ENCODE peak calls at places on chromosomes 2 and 18, in ten cellular contexts. V is tibial artery, O is lower lobe of right lung, P is brain microvascular endothelial cell, S is mesothelial cell of epicardium, G is cardiac fibroblast, C is Calu3, J is transverse colon, T is foreskin fibroblast, M is fibroblast of pulmonary artery. I is an unnamed sample.
A peak's percentile ranks its signal among the peaks of the same experiment; 100 is the strongest.

GRCh38 chr2:48218169-48218568 is 311.8 kb upstream of the STON1 start:
- DNase-seq in V (no peak), O (no peak), P (no peak), S (no peak), G (no peak), C (no peak), J (no peak), T (no peak), M (peak; percentile 3), I (no peak)

GRCh38 chr18:49258938-49259337 is 201.5 kb downstream of the DYM start:
- DNase-seq in V (no peak), O (no peak), P (no peak), S (no peak), G (no peak), C (no peak), J (no peak), T (no peak), M (no peak), I (no peak)

GRCh38 chr18:21571763-21572162 is 28.7 kb downstream of the ESCO1 start:
- DNase-seq in V (no peak), O (no peak), P (no peak), S (no peak), G (no peak), C (no peak), J (no peak), T (no peak), M (peak; percentile 2), I (no peak)

GRCh38 chr2:200367155-200367554 is 60.7 kb downstream of the SPATS2L start:
- DNase-seq in V (no peak), O (no peak), P (no peak), S (no peak), G (peak; percentile 43), C (no peak), J (no peak), T (peak; percentile 81), M (peak; percentile 38), I (no peak)

GRCh38 chr18:79506191-79507075 is 110.7 kb downstream of the NFATC1 start:
- DNase-seq in V (peak; percentile 70), O (peak; percentile 45), P (no peak), S (no peak), G (peak; percentile 50), C (no peak), J (peak; percentile 11), T (no peak), M (peak; percentile 77), I (no peak)

GRCh38 chr2:207960090-207960489 is 65.2 kb downstream of the PLEKHM3 start:
- DNase-seq in V (no peak), O (no peak), P (no peak), S (no peak), G (no peak), C (no peak), J (no peak), T (no peak), M (no peak), I (peak; percentile 14)

GRCh38 chr2:226680674-226681073 is 118.9 kb downstream of the IRS1 start:
- DNase-seq in V (no peak), O (no peak), P (no peak), S (no peak), G (no peak), C (no peak), J (no peak), T (no peak), M (no peak), I (no peak)

GRCh38 chr18:57353137-57353939 is 981 bp downstream of the ST8SIA3 start:
- DNase-seq in V (no peak), O (no peak), P (no peak), S (no peak), G (no peak), C (no peak), J (no peak), T (no peak), M (no peak), I (peak; percentile 87)

GRCh38 chr2:43165378-43166025 is 60.9 kb downstream of the ZFP36L2 start:
- DNase-seq in V (no peak), O (no peak), P (no peak), S (no peak), G (no peak), C (no peak), J (no peak), T (no peak), M (no peak), I (no peak)
- TF ChIP-seq CTCF in V (no peak), O (no peak), P (peak; percentile 36), S (peak; percentile 28), G (peak; percentile 4), C (no peak), J (no peak), T (peak; percentile 3), M (no peak), I (peak; percentile 43)

GRCh38 chr18:31679133-31679731 is 5.1 kb downstream of the B4GALT6 start:
- DNase-seq in V (no peak), O (no peak), P (peak; percentile 43), S (no peak), G (peak; percentile 85), C (no peak), J (no peak), T (peak; percentile 9), M (peak; percentile 82), I (no peak)

GRCh38 chr18:31678425-31678824 is 6.0 kb downstream of the B4GALT6 start:
- DNase-seq in V (no peak), O (no peak), P (no peak), S (no peak), G (no peak), C (no peak), J (no peak), T (no peak), M (no peak), I (no peak)

GRCh38 chr18:31679806-31680793 is 4.3 kb downstream of the B4GALT6 start:
- DNase-seq in V (no peak), O (no peak), P (no peak), S (no peak), G (peak; percentile 35), C (peak; percentile 19), J (no peak), T (no peak), M (peak; percentile 48), I (no peak)

GRCh38 chr18:31683106-31683505 is 1.3 kb downstream of the B4GALT6 start:
- DNase-seq in V (no peak), O (no peak), P (no peak), S (no peak), G (no peak), C (no peak), J (no peak), T (no peak), M (no peak), I (no peak)

DNA sequence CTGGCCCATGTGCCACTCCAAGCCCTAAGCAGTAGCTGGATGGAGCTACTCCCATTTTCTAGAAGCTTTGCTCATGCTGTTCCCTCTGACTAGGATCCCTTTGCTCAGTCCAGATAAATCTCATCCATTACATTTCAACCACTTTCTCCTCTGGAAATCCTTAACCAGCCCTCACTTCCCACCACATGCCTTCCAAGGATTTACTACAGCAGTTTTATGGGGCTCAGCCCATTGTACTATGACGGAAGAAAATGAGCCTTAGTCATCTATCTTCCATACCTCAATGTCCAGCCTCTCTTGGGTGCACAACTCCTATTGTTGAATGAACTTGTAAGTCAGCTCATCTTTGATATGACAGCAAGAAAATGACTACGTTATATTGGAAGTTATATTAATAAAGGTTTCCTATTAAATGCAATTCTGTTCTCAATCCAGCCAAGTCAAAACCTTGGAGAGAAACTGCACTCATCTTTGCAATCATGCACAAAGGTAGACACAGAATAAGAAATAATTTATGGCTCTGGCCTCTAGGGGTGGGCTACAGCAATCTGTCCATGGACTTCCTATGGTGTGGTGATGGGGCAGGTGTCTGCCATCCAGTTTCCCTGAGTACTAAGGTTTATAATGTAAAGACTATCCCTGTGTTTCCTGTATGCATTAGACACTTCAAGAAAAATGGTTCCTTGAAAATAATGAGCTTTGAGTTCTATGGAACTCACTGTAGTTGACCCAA is 3.4 kb downstream of the B4GALT6 start:
- DNase-seq in V (no peak), O (no peak), P (no peak), S (no peak), G (peak; percentile 48), C (no peak), J (no peak), T (no peak), M (peak; percentile 57), I (peak; percentile 10)
- TF ChIP-seq CTCF in V (no peak), O (no peak), P (peak; percentile 39), S (peak; percentile 5), G (peak; percentile 9), C (no peak), J (peak; percentile 19), T (no peak), M (peak; percentile 33), I (peak; percentile 47)

DNA sequence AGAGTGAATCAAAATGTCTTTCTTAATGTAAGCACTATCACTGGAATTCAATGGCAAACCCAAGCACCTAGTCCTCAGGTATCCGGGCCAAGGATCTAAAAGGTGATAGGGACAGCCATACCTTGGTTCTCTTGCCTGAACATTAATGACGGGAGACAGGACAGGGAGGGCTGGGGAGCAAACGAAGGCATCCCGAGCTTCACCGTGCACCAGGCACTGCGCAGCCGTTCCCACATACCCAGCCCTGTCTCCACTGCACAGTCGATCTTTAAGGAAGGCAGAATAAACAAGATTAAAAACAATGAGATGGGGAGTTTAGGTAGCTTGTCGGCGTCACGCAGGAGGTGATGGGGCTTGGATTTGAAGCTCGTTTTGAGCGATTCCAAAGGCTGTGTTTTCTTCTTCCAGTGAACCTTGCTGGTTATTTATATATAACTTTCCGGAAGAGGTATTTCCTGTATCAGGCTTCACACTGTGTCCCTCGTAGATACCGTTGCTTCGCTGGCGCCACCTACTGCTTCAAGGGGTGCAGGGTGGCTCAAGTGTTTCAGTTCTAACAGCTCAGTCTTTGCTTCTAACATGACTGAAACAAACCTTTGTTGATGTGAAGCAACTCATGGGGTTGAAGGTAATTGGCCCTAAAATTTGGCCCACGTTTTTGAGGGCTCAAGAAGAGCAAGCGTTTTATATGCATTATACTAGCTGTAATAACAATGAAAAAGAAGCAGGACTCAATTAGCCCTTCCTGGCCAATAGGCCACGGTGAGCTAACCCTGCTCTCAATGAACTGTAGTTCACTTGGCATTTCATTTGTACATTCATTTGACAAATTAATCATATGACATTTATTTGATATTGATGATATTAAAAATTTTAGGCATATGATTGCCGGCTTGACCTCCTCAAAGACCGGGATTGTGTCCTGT is 77.4 kb downstream of the DCDC2C start:
- DNase-seq in V (no peak), O (peak; percentile 65), P (peak; percentile 75), S (no peak), G (peak; percentile 45), C (peak; percentile 58), J (peak; percentile 36), T (no peak), M (peak; percentile 41), I (peak; percentile 78)
- TF ChIP-seq CTCF in V (peak; percentile 26), O (peak; percentile 65), P (peak; percentile 90), S (peak; percentile 42), G (peak; percentile 50), C (no peak), J (peak; percentile 28), T (peak; percentile 53), M (peak; percentile 50), I (peak; percentile 98)

DNA sequence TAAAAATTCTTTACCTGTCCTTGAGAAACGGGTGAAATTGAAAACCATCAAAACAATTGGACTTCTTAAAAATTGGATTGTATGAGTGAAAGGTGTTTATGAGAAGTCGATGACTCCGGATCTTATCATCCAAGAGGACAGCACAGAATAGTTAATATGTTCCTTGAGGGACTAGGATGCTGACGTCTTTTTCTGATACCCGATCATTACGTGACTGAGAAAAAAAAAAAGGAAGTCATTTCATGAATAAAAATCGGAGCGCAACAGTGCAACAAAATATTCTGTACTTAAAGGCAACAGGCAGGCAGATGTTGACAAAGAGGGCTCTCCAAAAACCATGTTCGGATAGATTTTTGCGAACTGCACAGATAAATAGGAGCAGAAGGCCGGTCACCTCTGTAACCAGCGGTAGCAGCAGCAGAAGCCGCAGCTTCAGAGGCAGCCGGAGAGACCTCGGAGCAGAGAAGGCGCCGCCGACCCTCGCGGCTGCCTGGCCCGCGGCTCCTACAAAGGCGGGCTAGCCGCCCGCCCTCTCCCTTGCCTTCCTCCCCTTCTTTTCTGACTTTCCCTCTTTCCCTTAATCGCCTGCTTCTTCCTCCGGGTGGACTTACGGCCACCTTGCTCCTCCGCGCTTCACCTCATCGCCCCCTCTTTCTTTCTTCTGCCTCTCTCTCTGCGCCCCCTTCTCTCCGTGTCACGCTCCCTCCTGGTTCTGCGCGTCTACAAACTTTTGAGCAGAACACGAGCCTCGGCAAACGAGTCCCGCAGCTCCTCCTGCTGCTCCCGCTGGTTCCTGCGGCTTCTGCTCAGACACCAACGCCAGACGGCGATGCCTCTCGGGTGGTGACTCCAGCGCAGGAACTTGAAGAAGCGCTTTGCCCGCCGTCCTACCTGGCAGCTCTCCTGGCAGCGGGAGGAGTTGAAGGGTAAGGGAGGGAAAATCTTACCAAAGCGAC is at the start of gene ADCYAP1:
- DNase-seq in V (no peak), O (no peak), P (no peak), S (no peak), G (peak; percentile 10), C (no peak), J (no peak), T (no peak), M (peak; percentile 21), I (peak; percentile 65)
- TF ChIP-seq CTCF in V (no peak), O (no peak), P (peak; percentile 33), S (no peak), G (no peak), C (no peak), J (no peak), T (no peak), M (peak; percentile 7), I (peak; percentile 38)

I was measured in BE2C.